ENCODE peak calls at places on chromosomes 5 and 9, in seven cellular contexts. One of them, this sample, is unnamed.

GRCh38 chr5:68155940-68156339 is 59.6 kb upstream of the PIK3R1 start:
- DNase-seq in neuronal stem cell: no peak
- DNase-seq in trophoblast cell: no peak
- DNase-seq in mesenchymal stem cell: no peak
- DNase-seq in IMR-90: no peak
- DNase-seq in H1: no peak
- DNase-seq in mesendoderm: no peak
- DNase-seq in this sample: no peak

GRCh38 chr5:76867827-76868693 is 18.2 kb downstream of the S100Z start:
- DNase-seq in neuronal stem cell: peak
- DNase-seq in trophoblast cell: peak
- DNase-seq in mesenchymal stem cell: peak
- DNase-seq in IMR-90: peak
- DNase-seq in H1: peak
- DNase-seq in mesendoderm: peak
- DNase-seq in this sample: peak

GRCh38 chr5:59999056-59999455 is 105.5 kb upstream of the PDE4D start:
- DNase-seq in neuronal stem cell: no peak
- DNase-seq in trophoblast cell: peak
- DNase-seq in mesenchymal stem cell: peak
- DNase-seq in IMR-90: no peak
- DNase-seq in H1: no peak
- DNase-seq in mesendoderm: peak
- DNase-seq in this sample: no peak

GRCh38 chr5:175214152-175214551 is 229.8 kb downstream of the DRD1 start:
- DNase-seq in neuronal stem cell: no peak
- DNase-seq in trophoblast cell: no peak
- DNase-seq in mesenchymal stem cell: no peak
- DNase-seq in IMR-90: peak
- DNase-seq in H1: no peak
- DNase-seq in mesendoderm: no peak
- DNase-seq in this sample: no peak

GRCh38 chr9:133275105-133276000 is at the start of gene ABO:
- DNase-seq in neuronal stem cell: no peak
- DNase-seq in trophoblast cell: no peak
- DNase-seq in mesenchymal stem cell: no peak
- DNase-seq in IMR-90: no peak
- DNase-seq in H1: no peak
- DNase-seq in mesendoderm: peak
- DNase-seq in this sample: no peak

GRCh38 chr5:35785601-35786085 is 71.0 kb upstream of the IL7R start:
- DNase-seq in neuronal stem cell: no peak
- DNase-seq in trophoblast cell: peak
- DNase-seq in mesenchymal stem cell: peak
- DNase-seq in IMR-90: no peak
- DNase-seq in H1: no peak
- DNase-seq in mesendoderm: no peak
- DNase-seq in this sample: no peak

GRCh38 chr9:37156781-37157356 is 36.5 kb downstream of the ZCCHC7 start:
- DNase-seq in neuronal stem cell: no peak
- DNase-seq in trophoblast cell: no peak
- DNase-seq in mesenchymal stem cell: peak
- DNase-seq in IMR-90: peak
- DNase-seq in H1: no peak
- DNase-seq in mesendoderm: peak
- DNase-seq in this sample: no peak

GRCh38 chr5:107813559-107813958 is 142.8 kb upstream of the EFNA5 start:
- DNase-seq in neuronal stem cell: no peak
- DNase-seq in trophoblast cell: no peak
- DNase-seq in mesenchymal stem cell: no peak
- DNase-seq in IMR-90: no peak
- DNase-seq in H1: no peak
- DNase-seq in mesendoderm: no peak
- DNase-seq in this sample: no peak

GRCh38 chr5:93583799-93584530 is 943 bp downstream of the NR2F1 start:
- DNase-seq in neuronal stem cell: no peak
- DNase-seq in trophoblast cell: peak
- DNase-seq in mesenchymal stem cell: peak
- DNase-seq in IMR-90: peak
- DNase-seq in H1: no peak
- DNase-seq in mesendoderm: peak
- DNase-seq in this sample: no peak

GRCh38 chr5:122415481-122416120 is 103.6 kb downstream of the SNCAIP start:
- DNase-seq in neuronal stem cell: peak
- DNase-seq in trophoblast cell: peak
- DNase-seq in mesenchymal stem cell: peak
- DNase-seq in IMR-90: peak
- DNase-seq in H1: peak
- DNase-seq in mesendoderm: peak
- DNase-seq in this sample: peak

GRCh38 chr9:136821333-136822031 is 13.7 kb downstream of the RABL6 start:
- DNase-seq in neuronal stem cell: no peak
- DNase-seq in trophoblast cell: no peak
- DNase-seq in mesenchymal stem cell: peak
- DNase-seq in IMR-90: no peak
- DNase-seq in H1: no peak
- DNase-seq in mesendoderm: peak
- DNase-seq in this sample: no peak

GRCh38 chr5:142613231-142613630 is 72.7 kb downstream of the FGF1 start:
- DNase-seq in neuronal stem cell: no peak
- DNase-seq in trophoblast cell: peak
- DNase-seq in mesenchymal stem cell: no peak
- DNase-seq in IMR-90: peak
- DNase-seq in H1: no peak
- DNase-seq in mesendoderm: no peak
- DNase-seq in this sample: no peak

GRCh38 chr9:32877103-32877502 is 93.8 kb downstream of the TMEM215 start:
- DNase-seq in neuronal stem cell: no peak
- DNase-seq in trophoblast cell: no peak
- DNase-seq in mesenchymal stem cell: no peak
- DNase-seq in IMR-90: no peak
- DNase-seq in H1: no peak
- DNase-seq in mesendoderm: no peak
- DNase-seq in this sample: no peak

GRCh38 chr9:71975833-71976232 is 64.4 kb downstream of the C9orf85 start:
- DNase-seq in neuronal stem cell: no peak
- DNase-seq in trophoblast cell: peak
- DNase-seq in mesenchymal stem cell: no peak
- DNase-seq in IMR-90: no peak
- DNase-seq in H1: no peak
- DNase-seq in mesendoderm: no peak
- DNase-seq in this sample: no peak

GRCh38 chr9:109117856-109118801 is 1.6 kb downstream of the TMEM245 start:
- DNase-seq in neuronal stem cell: no peak
- DNase-seq in trophoblast cell: peak
- DNase-seq in mesenchymal stem cell: peak
- DNase-seq in IMR-90: peak
- DNase-seq in H1: no peak
- DNase-seq in mesendoderm: no peak
- DNase-seq in this sample: no peak

GRCh38 chr9:105994970-105995369 is 300.6 kb downstream of the TMEM38B start:
- DNase-seq in neuronal stem cell: no peak
- DNase-seq in trophoblast cell: peak
- DNase-seq in mesenchymal stem cell: peak
- DNase-seq in IMR-90: no peak
- DNase-seq in H1: no peak
- DNase-seq in mesendoderm: peak
- DNase-seq in this sample: no peak

GRCh38 chr9:36940881-36941280 is 93.2 kb downstream of the PAX5 start:
- DNase-seq in neuronal stem cell: no peak
- DNase-seq in trophoblast cell: no peak
- DNase-seq in mesenchymal stem cell: no peak
- DNase-seq in IMR-90: no peak
- DNase-seq in H1: no peak
- DNase-seq in mesendoderm: no peak
- DNase-seq in this sample: no peak

GRCh38 chr9:14913366-14913765 is 3.1 kb upstream of the FREM1 start:
- DNase-seq in neuronal stem cell: no peak
- DNase-seq in trophoblast cell: no peak
- DNase-seq in mesenchymal stem cell: no peak
- DNase-seq in IMR-90: no peak
- DNase-seq in H1: no peak
- DNase-seq in mesendoderm: no peak
- DNase-seq in this sample: no peak

GRCh38 chr9:134181648-134182034 is 17.3 kb upstream of the RNU6ATAC start:
- DNase-seq in neuronal stem cell: no peak
- DNase-seq in trophoblast cell: no peak
- DNase-seq in mesenchymal stem cell: no peak
- DNase-seq in IMR-90: no peak
- DNase-seq in H1: no peak
- DNase-seq in mesendoderm: no peak
- DNase-seq in this sample: no peak

GRCh38 chr9:72614057-72614456 is 92.6 kb downstream of the TMC1 start:
- DNase-seq in neuronal stem cell: no peak
- DNase-seq in trophoblast cell: no peak
- DNase-seq in mesenchymal stem cell: no peak
- DNase-seq in IMR-90: no peak
- DNase-seq in H1: no peak
- DNase-seq in mesendoderm: no peak
- DNase-seq in this sample: no peak

GRCh38 chr9:14096182-14096922 is 217.6 kb downstream of the NFIB start:
- DNase-seq in neuronal stem cell: no peak
- DNase-seq in trophoblast cell: peak
- DNase-seq in mesenchymal stem cell: peak
- DNase-seq in IMR-90: peak
- DNase-seq in H1: no peak
- DNase-seq in mesendoderm: peak
- DNase-seq in this sample: no peak

GRCh38 chr5:93192107-93192506 is 388.9 kb downstream of the NR2F1-AS1 start:
- DNase-seq in neuronal stem cell: no peak
- DNase-seq in trophoblast cell: peak
- DNase-seq in mesenchymal stem cell: peak
- DNase-seq in IMR-90: peak
- DNase-seq in H1: no peak
- DNase-seq in mesendoderm: no peak
- DNase-seq in this sample: no peak

GRCh38 chr9:68690088-68690487 is 15.0 kb upstream of the PIP5K1B start:
- DNase-seq in neuronal stem cell: no peak
- DNase-seq in trophoblast cell: no peak
- DNase-seq in mesenchymal stem cell: peak
- DNase-seq in IMR-90: no peak
- DNase-seq in H1: no peak
- DNase-seq in mesendoderm: peak
- DNase-seq in this sample: no peak

DNA sequence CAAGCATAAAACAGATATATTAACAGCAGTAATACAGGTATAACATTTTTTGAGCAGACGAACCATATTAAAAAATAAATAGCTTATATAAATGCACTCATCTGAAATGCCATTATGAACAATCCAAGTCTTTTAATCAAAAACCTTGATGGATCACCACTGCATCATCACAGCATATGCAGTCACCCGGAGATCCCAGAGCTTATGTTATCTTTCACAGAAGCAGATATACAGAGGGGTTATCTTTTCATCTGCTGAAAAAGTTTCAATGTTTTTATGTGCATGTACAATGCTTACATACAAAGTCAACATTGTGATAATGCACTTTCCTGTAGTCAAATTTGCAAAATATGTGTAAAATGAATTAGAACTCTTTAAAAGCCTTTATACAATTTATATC is 211.9 kb downstream of the FBXL7 start:
- DNase-seq in neuronal stem cell: no peak
- DNase-seq in trophoblast cell: no peak
- DNase-seq in mesenchymal stem cell: no peak
- DNase-seq in IMR-90: no peak
- DNase-seq in H1: no peak
- DNase-seq in mesendoderm: no peak
- DNase-seq in this sample: no peak
- H2BK5ac ChIP-seq in neuronal stem cell: no peak
- H2BK5ac ChIP-seq in trophoblast cell: no peak
- H2BK5ac ChIP-seq in mesenchymal stem cell: no peak
- H2BK5ac ChIP-seq in IMR-90: no peak
- H2BK5ac ChIP-seq in H1: no peak
- H2BK5ac ChIP-seq in mesendoderm: no peak
- H2BK5ac ChIP-seq in this sample: no peak

DNA sequence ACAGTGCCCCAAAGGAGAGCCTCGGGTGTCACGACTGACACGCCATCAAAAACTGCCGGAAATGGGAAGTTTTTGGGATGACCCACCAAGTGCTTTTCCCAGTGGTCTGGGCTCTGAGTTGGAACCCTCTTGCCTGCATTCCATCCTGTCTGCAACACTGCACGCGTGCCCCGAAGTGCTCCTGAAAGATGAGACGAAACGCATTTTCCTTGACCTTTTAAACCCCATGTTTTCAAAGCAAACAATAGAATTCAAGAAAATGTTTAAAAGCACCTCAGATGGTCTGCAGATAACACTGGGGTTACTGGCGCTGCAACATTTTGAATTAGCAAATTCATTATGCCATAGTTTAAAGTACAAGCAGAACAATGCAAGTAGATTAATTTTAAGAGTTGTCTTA is 92.9 kb downstream of the ANKRD18A start:
- DNase-seq in neuronal stem cell: peak
- DNase-seq in trophoblast cell: no peak
- DNase-seq in mesenchymal stem cell: no peak
- DNase-seq in IMR-90: no peak
- DNase-seq in H1: no peak
- DNase-seq in mesendoderm: peak
- DNase-seq in this sample: no peak
- H2BK5ac ChIP-seq in neuronal stem cell: no peak
- H2BK5ac ChIP-seq in trophoblast cell: no peak
- H2BK5ac ChIP-seq in mesenchymal stem cell: no peak
- H2BK5ac ChIP-seq in IMR-90: no peak
- H2BK5ac ChIP-seq in H1: no peak
- H2BK5ac ChIP-seq in mesendoderm: no peak
- H2BK5ac ChIP-seq in this sample: no peak

DNA sequence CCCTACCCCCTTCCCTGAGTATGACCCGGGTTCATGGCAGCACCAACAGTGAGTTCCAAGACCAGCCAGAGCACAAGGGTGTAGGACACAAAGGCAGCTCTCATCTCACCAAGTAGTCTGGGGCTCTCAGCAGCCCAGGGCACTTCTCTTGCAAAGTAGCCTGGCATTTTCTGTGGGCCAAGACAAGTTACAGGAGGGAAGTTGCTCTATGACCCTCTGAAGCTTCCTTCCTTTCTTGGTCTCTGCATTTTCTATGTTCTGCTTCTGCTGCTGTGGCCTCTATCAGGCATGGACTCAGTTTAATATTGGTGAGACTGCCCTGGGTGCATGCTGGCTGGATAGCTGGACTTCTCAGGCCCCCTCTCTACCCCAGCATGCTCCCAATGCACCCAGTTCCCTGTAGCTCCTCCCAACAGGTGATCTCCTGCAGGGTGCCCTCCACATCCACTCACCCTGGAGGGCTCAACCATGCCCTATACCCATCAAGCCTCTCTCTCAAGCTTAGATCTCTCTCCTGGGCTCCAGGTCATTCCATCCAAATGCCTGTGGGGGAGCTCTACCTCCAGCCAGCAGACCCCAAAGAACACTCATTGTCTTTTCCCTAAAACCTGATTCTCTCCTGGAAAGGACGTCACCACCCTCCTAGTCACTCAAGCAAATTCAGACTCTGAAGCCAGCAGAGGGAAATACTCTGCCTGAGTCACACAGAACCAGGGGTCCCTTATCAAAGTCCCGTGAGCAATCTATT is 13.9 kb downstream of the TBC1D2 start:
- DNase-seq in neuronal stem cell: no peak
- DNase-seq in trophoblast cell: no peak
- DNase-seq in mesenchymal stem cell: no peak
- DNase-seq in IMR-90: no peak
- DNase-seq in H1: no peak
- DNase-seq in mesendoderm: peak
- DNase-seq in this sample: no peak
- H2BK5ac ChIP-seq in neuronal stem cell: no peak
- H2BK5ac ChIP-seq in trophoblast cell: no peak
- H2BK5ac ChIP-seq in mesenchymal stem cell: no peak
- H2BK5ac ChIP-seq in IMR-90: peak
- H2BK5ac ChIP-seq in H1: no peak
- H2BK5ac ChIP-seq in mesendoderm: no peak
- H2BK5ac ChIP-seq in this sample: no peak

GRCh38 chr9:114492991-114493390 is 12.3 kb downstream of the WHRN start:
- DNase-seq in neuronal stem cell: no peak
- DNase-seq in trophoblast cell: no peak
- DNase-seq in mesenchymal stem cell: no peak
- DNase-seq in IMR-90: no peak
- DNase-seq in H1: no peak
- DNase-seq in mesendoderm: no peak
- DNase-seq in this sample: no peak
- H2BK5ac ChIP-seq in neuronal stem cell: no peak
- H2BK5ac ChIP-seq in trophoblast cell: no peak
- H2BK5ac ChIP-seq in mesenchymal stem cell: no peak
- H2BK5ac ChIP-seq in IMR-90: no peak
- H2BK5ac ChIP-seq in H1: no peak
- H2BK5ac ChIP-seq in mesendoderm: no peak
- H2BK5ac ChIP-seq in this sample: no peak